ENCODE peak calls at places on chromosome 11, in seven cellular contexts. E is aorta, M is lower lobe of right lung, Q is pancreas, I is NT2/D1, C is IMR-90, D is trophoblast cell. K is an unnamed sample. For H3K36me3 and H3K4me1, the result is how much of the 10 kb centered on the place peaks cover.

GRCh38 chr11:78420796-78421209 is 3.2 kb upstream of the GAB2 start:
- DNase-seq in E (peak), M (peak), I (no peak), Q (peak), D (peak), C (peak), K (no peak)

GRCh38 chr11:96145163-96145585 is 197.8 kb downstream of the MAML2 start:
- DNase-seq in D (peak), Q (no peak), C (no peak), E (no peak), I (no peak), M (no peak), K (no peak)

GRCh38 chr11:102971766-102972165 is 16.2 kb upstream of the MMP13 start:
- DNase-seq in I (no peak), D (no peak), M (no peak), Q (no peak), C (peak), E (no peak), K (no peak)

GRCh38 chr11:114060402-114061052 is 1.0 kb downstream of the ZBTB16 start:
- DNase-seq in M (peak), Q (peak), D (peak), E (peak), I (no peak), C (no peak), K (no peak)

GRCh38 chr11:128463975-128464374 is 123.4 kb downstream of the ETS1 start:
- DNase-seq in Q (no peak), E (no peak), C (peak), M (no peak), D (no peak), I (no peak), K (no peak)

GRCh38 chr11:122309262-122309925 is 193.4 kb upstream of the BLID start:
- DNase-seq in E (peak), I (no peak), M (no peak), Q (no peak), D (no peak), C (no peak), K (no peak)

GRCh38 chr11:134574947-134575346 is 162.9 kb upstream of the B3GAT1 start:
- DNase-seq in D (no peak), C (no peak), M (no peak), Q (no peak), E (no peak), I (no peak), K (no peak)

GRCh38 chr11:113997473-113997872 is 22.6 kb downstream of the HTR3A start:
- DNase-seq in C (no peak), M (no peak), E (no peak), D (no peak), I (no peak), Q (no peak), K (no peak)

GRCh38 chr11:44565008-44565745 is at the start of gene CD82:
- DNase-seq in M (peak), Q (peak), C (peak), I (peak), D (peak), E (peak), K (peak)

DNA sequence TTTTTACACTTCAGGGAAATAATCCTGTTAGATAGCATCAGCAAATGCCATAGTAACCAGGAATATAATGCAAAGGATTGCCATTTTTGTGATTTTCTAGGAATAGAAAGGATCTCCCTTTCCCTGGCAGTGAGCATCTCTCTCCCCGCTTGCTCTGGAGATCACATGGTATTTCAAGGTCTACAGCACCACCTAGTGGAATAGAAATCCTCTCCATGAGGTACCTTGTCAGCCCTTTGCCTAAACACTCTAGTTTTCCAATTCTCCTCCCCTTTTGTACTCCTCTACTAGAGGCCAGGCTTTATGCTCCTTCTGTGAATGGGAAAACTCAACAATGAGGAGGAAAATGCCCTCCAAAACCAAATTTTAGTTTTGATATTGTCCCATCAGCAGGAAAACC is 78.4 kb downstream of the XRRA1 start:
- DNase-seq in C (peak), Q (no peak), D (peak), E (no peak), I (peak), M (no peak), K (no peak)
- H3K36me3 ChIP-seq in C (under half), Q (under half), D (under half), E (under half), I (under half), M (under half), K (under half)

GRCh38 chr11:116502641-116503061 is 270.1 kb downstream of the BUD13 start:
- DNase-seq in M (no peak), E (no peak), D (no peak), I (no peak), Q (no peak), C (no peak), K (no peak)

GRCh38 chr11:116505466-116506247 is 267.1 kb downstream of the BUD13 start:
- DNase-seq in E (no peak), D (no peak), Q (no peak), C (no peak), M (no peak), I (no peak), K (no peak)

GRCh38 chr11:116506446-116506845 is 266.3 kb downstream of the BUD13 start:
- DNase-seq in D (no peak), E (no peak), C (no peak), Q (no peak), M (no peak), I (no peak), K (no peak)

GRCh38 chr11:116503216-116504160 is 269.3 kb downstream of the BUD13 start:
- DNase-seq in Q (no peak), D (no peak), C (no peak), I (no peak), M (no peak), E (no peak), K (no peak)

GRCh38 chr11:116504541-116505149 is 268.1 kb downstream of the BUD13 start:
- DNase-seq in D (no peak), E (no peak), C (no peak), I (no peak), M (no peak), Q (no peak), K (no peak)
- H3K4me1 ChIP-seq in D (under half), E (under half), C (under half), I (under half), M (under half), Q (under half), K (under half)

GRCh38 chr11:205221-206001 is 1.8 kb downstream of the BET1L start:
- DNase-seq in D (no peak), C (no peak), E (peak), Q (peak), I (no peak), M (peak), K (no peak)
- H3K36me3 ChIP-seq in D (under half), C (half or more), E (under half), Q (under half), I (half or more), M (half or more), K (under half)

GRCh38 chr11:57081356-57081755 is 92.6 kb downstream of the OR5AK2 start:
- DNase-seq in Q (no peak), D (no peak), M (no peak), I (peak), E (no peak), C (no peak), K (no peak)

GRCh38 chr11:57085604-57086003 is 96.1 kb upstream of the LRRC55 start:
- DNase-seq in D (no peak), M (no peak), C (no peak), E (no peak), I (no peak), Q (no peak), K (no peak)

GRCh38 chr11:57087966-57088365 is 93.8 kb upstream of the LRRC55 start:
- DNase-seq in C (no peak), Q (no peak), D (no peak), I (no peak), E (no peak), M (no peak), K (no peak)

GRCh38 chr11:57083641-57084385 is 95.1 kb downstream of the OR5AK2 start:
- DNase-seq in E (no peak), C (no peak), D (no peak), Q (no peak), M (no peak), I (no peak), K (no peak)

GRCh38 chr11:57082125-57082524 is 93.4 kb downstream of the OR5AK2 start:
- DNase-seq in C (no peak), M (no peak), Q (no peak), D (no peak), I (no peak), E (no peak), K (no peak)
- H3K4me1 ChIP-seq in C (under half), M (under half), Q (under half), D (under half), I (under half), E (under half), K (under half)

GRCh38 chr11:43492701-43493100 is 134.0 kb downstream of the TTC17 start:
- DNase-seq in Q (no peak), D (no peak), E (no peak), C (no peak), I (no peak), M (no peak), K (no peak)
- H3K36me3 ChIP-seq in Q (under half), D (under half), E (under half), C (under half), I (half or more), M (half or more), K (under half)

DNA sequence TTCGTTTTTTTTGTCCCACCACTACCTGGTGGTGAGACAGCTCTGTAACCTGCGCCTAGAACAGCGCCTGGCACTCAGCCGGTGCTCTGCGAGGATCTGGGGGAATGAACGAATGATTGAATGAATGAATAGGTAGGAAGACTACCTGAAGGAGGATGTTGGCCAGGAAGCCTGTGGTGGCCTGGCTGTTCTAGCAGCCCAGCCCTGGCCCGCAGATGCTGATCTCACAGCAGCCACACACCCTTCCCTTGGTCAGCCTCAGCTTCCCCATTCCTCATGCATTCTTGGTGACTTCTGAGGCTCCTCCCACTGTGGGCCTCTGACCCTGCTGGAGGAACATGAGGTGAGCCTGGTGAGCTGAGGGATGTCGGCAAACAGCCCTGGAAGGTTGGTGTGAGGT is 3.7 kb downstream of the TRPM5 start:
- DNase-seq in D (peak), E (peak), C (no peak), Q (peak), M (peak), I (no peak), K (no peak)
- H3K4me1 ChIP-seq in D (under half), E (under half), C (under half), Q (under half), M (under half), I (under half), K (under half)

DNA sequence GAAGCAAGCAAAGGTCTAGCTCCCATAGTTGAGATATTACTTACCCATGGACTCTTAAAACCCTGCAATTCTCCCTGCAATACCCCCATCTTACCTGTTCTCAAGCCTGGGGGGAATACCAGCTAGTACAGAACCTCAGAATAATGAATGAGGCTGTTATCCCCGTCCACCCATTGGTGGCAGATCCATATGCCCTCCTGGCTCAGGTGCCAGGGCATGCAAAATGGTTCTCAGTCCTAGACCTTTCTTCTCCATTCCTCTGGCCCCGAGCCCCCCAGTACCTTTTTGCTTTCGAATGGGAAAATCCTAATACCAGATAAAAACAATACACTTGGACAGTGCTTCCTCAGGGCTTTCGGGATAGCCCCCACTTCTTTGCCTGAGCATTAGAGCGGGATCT is 86.4 kb downstream of the PIWIL4 start:
- DNase-seq in I (no peak), D (no peak), C (no peak), E (no peak), M (no peak), Q (no peak), K (no peak)
- H3K36me3 ChIP-seq in I (under half), D (under half), C (under half), E (under half), M (under half), Q (under half), K (under half)

DNA sequence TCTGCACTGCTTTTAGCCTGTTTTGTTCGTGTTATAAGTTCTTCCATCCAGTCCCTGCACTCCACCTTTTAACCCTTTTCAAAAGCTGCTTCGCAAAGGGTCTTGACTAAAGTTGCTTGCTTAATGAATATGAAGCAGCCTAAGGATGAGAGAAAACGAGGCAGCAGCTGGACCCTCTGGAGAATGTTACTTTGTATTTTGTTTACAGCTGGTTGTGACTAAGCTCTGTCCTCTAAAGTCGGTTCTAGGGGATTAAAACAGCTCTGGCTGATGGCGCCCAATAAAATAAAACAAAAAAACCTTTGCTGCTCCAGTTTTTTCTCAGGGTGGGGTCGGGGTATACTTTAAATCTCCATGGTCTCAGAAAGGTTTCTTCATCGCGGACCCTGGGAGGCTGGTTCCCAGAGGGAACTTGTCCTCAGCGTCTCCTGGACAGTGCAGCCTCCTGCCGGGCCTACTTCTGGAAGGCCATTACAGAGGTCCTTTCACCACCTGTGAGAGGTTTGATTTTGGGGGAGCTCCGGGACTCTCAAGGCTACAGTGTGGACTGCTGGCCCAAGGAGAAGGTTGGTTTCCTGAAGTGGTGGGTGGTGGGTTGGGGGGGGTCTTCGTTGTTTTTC is 836 bp upstream of the RBM4 start:
- DNase-seq in Q (no peak), C (peak), D (no peak), M (no peak), E (no peak), I (no peak), K (no peak)
- H3K4me1 ChIP-seq in Q (under half), C (under half), D (under half), M (under half), E (under half), I (under half), K (under half)

GRCh38 chr11:1293619-1294015 is 15.8 kb downstream of the TOLLIP start:
- DNase-seq in C (no peak), E (no peak), I (no peak), D (no peak), M (peak), Q (peak), K (no peak)

GRCh38 chr11:1295086-1295485 is 14.3 kb downstream of the TOLLIP start:
- DNase-seq in E (no peak), Q (peak), D (no peak), I (no peak), M (peak), C (no peak), K (no peak)

GRCh38 chr11:1296287-1296686 is 13.1 kb downstream of the TOLLIP start:
- DNase-seq in D (no peak), I (no peak), C (no peak), Q (peak), E (no peak), M (peak), K (no peak)

GRCh38 chr11:1297011-1297575 is 12.3 kb downstream of the TOLLIP start:
- DNase-seq in E (no peak), Q (peak), I (no peak), M (peak), D (no peak), C (no peak), K (no peak)

GRCh38 chr11:1295591-1295990 is 13.8 kb downstream of the TOLLIP start:
- DNase-seq in C (no peak), I (no peak), Q (peak), D (no peak), M (peak), E (no peak), K (no peak)
- H3K36me3 ChIP-seq in C (under half), I (under half), Q (under half), D (half or more), M (under half), E (under half), K (under half)

GRCh38 chr11:69654660-69655478 is 13.9 kb downstream of the CCND1 start:
- DNase-seq in I (no peak), D (no peak), C (peak), E (no peak), Q (peak), M (no peak), K (no peak)

GRCh38 chr11:69655479-69656394 is 14.8 kb downstream of the CCND1 start:
- DNase-seq in Q (peak), M (peak), C (peak), E (no peak), D (no peak), I (no peak), K (no peak)

GRCh38 chr11:69652999-69653398 is 12.0 kb downstream of the CCND1 start:
- DNase-seq in I (no peak), Q (peak), D (no peak), M (no peak), C (no peak), E (no peak), K (no peak)

GRCh38 chr11:69653406-69653960 is 12.5 kb downstream of the CCND1 start:
- DNase-seq in I (no peak), D (no peak), C (no peak), E (no peak), Q (peak), M (no peak), K (no peak)

DNA sequence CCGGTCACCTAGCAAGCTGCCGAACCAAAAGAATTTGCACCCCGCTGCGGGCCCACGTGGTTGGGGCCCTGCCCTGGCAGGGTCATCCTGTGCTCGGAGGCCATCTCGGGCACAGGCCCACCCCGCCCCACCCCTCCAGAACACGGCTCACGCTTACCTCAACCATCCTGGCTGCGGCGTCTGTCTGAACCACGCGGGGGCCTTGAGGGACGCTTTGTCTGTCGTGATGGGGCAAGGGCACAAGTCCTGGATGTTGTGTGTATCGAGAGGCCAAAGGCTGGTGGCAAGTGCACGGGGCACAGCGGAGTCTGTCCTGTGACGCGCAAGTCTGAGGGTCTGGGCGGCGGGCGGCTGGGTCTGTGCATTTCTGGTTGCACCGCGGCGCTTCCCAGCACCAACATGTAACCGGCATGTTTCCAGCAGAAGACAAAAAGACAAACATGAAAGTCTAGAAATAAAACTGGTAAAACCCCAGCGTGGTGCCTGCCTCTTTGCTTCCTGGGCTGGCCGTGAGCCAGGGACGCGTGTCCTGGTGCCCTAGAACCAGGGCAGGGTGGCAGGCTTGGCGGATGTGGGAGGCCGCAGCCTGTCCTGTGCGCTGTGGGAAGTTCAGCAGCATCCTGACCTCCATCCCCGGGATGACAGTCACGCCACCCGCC is 13.2 kb downstream of the CCND1 start:
- DNase-seq in D (no peak), C (no peak), E (no peak), M (no peak), I (no peak), Q (peak), K (no peak)
- H3K4me1 ChIP-seq in D (under half), C (under half), E (under half), M (under half), I (under half), Q (under half), K (under half)